ENCODE peak calls at places on chromosomes 3 and 15, in four cellular contexts. O is CD8-positive, alpha-beta memory T cell; C is mesendoderm; V is uterus. N is an unnamed sample.

GRCh38 chr3:165805834-165806561 is 31.2 kb downstream of the BCHE start:
- DNase-seq in O (no peak), C (no peak), V (no peak), N (no peak)

GRCh38 chr3:128518587-128519490 is 25.8 kb upstream of the GATA2 start:
- DNase-seq in V (no peak), O (no peak), C (no peak), N (no peak)

GRCh38 chr15:68431037-68431791 is 749 bp downstream of the ITGA11 start:
- DNase-seq in C (peak), V (peak), O (no peak), N (no peak)

GRCh38 chr3:119034256-119035013 is at the start of gene IGSF11:
- DNase-seq in V (peak), O (peak), C (peak), N (peak)

GRCh38 chr3:139460096-139460495 is 16.2 kb downstream of the RBP2 start:
- DNase-seq in C (no peak), O (no peak), V (no peak), N (no peak)

GRCh38 chr3:191151653-191152052 is 47.4 kb upstream of the OSTN start:
- DNase-seq in V (no peak), O (no peak), C (no peak), N (no peak)

GRCh38 chr15:94324117-94324826 is 92.9 kb downstream of the MCTP2 start:
- DNase-seq in C (peak), V (peak), O (peak), N (no peak)

GRCh38 chr3:143596957-143597642 is 251.2 kb downstream of the SLC9A9 start:
- DNase-seq in V (no peak), C (peak), O (no peak), N (no peak)

GRCh38 chr15:97915261-97915660 is 45.2 kb upstream of the ARRDC4 start:
- DNase-seq in V (no peak), O (no peak), C (no peak), N (no peak)

GRCh38 chr3:134754768-134755559 is 40.1 kb upstream of the EPHB1 start:
- DNase-seq in V (no peak), C (peak), O (no peak), N (no peak)

GRCh38 chr15:73010154-73011152 is 41.8 kb upstream of the NEO1 start:
- DNase-seq in C (no peak), O (no peak), V (no peak), N (peak)

GRCh38 chr3:151537751-151538150 is 76.9 kb upstream of the IGSF10 start:
- DNase-seq in C (no peak), V (no peak), O (no peak), N (no peak)

GRCh38 chr3:134693804-134694203 is 43.0 kb upstream of the KY start:
- DNase-seq in V (no peak), C (no peak), O (no peak), N (peak)

GRCh38 chr3:154486949-154487348 is 57.0 kb upstream of the GPR149 start:
- DNase-seq in O (no peak), C (no peak), V (no peak), N (no peak)

GRCh38 chr3:9422712-9423424 is 25.5 kb downstream of the SETD5 start:
- DNase-seq in C (peak), O (no peak), V (peak), N (peak)

GRCh38 chr3:32180151-32180850 is 58.2 kb upstream of the CMTM8 start:
- DNase-seq in O (no peak), V (no peak), C (no peak), N (no peak)

GRCh38 chr15:62647195-62647865 is 395.2 kb upstream of the TPM1 start:
- DNase-seq in O (no peak), V (no peak), C (peak), N (no peak)
- H3K4me3 ChIP-seq in O (no peak), V (no peak), C (no peak), N (no peak)

DNA sequence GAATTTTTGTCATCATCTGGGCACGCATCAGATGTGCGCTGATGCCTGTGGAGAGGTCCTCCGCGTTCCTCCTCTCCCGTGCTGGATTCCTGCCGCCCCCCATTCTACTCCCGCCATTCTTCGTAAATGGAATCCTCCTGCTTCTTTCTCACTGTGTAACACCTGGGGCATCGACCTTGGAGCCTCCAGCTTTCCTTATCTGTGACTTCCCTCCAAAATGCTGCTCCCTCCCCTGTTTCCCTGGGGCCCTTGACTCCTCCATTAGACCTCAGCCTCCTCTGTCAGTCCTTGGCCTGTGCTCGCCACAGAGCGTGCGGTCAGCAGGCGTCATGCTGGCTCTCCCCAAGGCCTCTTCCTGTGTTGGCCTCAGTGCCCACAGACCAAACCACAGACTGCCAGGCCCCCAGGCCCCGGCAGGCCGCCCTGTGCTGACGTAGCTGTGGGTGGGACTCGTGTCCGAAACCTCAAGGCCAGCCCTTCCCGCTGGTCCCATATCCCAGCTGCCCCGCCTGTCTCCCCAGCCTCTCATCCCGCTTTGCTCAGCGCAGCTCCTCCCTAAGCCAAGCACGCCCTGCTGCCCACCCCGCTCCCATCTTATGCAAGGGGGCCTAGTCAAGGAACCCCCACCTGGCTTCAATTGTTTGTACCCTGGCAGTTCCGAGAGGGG is 17.7 kb downstream of the TNFAIP8L3 start:
- DNase-seq in V (peak), O (no peak), C (peak), N (peak)
- H3K27ac ChIP-seq in V (peak), O (no peak), C (no peak), N (no peak)

GRCh38 chr15:92889390-92890113 is 10.6 kb upstream of the CHD2 start:
- DNase-seq in C (no peak), V (no peak), O (no peak), N (no peak)

GRCh38 chr15:92893200-92893599 is 6.9 kb upstream of the CHD2 start:
- DNase-seq in C (no peak), V (no peak), O (no peak), N (no peak)

GRCh38 chr15:92892201-92892555 is 7.9 kb upstream of the CHD2 start:
- DNase-seq in C (no peak), V (no peak), O (no peak), N (no peak)

GRCh38 chr15:92887869-92888268 is 12.3 kb upstream of the CHD2 start:
- DNase-seq in C (no peak), V (no peak), O (no peak), N (no peak)

DNA sequence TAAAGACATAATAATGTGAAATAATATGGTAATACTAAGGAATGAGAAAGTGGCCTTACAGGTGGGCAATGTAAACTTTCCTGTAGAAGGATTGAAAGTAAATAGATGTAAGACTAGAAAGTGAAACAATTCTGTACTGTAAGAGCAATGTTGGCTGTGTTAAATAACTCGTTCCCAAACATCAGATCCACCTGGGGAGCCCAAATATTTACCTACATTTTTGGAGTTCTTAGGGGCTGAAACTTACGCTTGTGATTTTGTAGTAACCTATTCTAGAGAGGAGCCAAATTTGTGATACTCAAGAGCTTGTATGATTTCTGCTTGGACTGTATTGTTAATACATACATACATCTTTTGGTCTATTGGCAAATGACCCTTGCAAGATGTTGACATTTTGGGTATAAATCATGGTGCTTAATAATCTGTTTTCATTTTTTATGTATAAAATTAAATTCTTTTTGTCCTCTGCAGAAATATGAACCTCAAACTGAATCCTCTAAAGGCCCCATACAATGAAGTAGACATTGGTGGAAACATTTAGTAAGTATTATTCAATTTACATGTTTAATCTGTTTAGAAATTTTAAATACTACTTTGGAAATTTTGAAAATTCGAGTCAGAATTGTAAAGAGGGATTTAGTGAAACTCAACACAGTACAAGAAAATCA is 8.5 kb upstream of the CHD2 start:
- DNase-seq in O (no peak), C (no peak), V (no peak), N (no peak)
- H3K4me3 ChIP-seq in O (peak), C (no peak), V (no peak), N (no peak)

GRCh38 chr3:62366093-62366419 is 7.3 kb downstream of the FEZF2 start:
- DNase-seq in O (no peak), V (no peak), C (no peak), N (no peak)

GRCh38 chr3:62365311-62366092 is 7.8 kb downstream of the FEZF2 start:
- DNase-seq in C (peak), O (no peak), V (no peak), N (no peak)

GRCh38 chr3:62363275-62363674 is 10.1 kb downstream of the FEZF2 start:
- DNase-seq in C (no peak), O (no peak), V (no peak), N (no peak)

GRCh38 chr3:62361824-62362223 is 11.5 kb downstream of the FEZF2 start:
- DNase-seq in C (peak), V (no peak), O (no peak), N (no peak)

GRCh38 chr3:62361261-62361660 is 12.1 kb downstream of the FEZF2 start:
- DNase-seq in C (no peak), O (no peak), V (no peak), N (no peak)
- H3K27ac ChIP-seq in C (no peak), O (no peak), V (no peak), N (no peak)

DNA sequence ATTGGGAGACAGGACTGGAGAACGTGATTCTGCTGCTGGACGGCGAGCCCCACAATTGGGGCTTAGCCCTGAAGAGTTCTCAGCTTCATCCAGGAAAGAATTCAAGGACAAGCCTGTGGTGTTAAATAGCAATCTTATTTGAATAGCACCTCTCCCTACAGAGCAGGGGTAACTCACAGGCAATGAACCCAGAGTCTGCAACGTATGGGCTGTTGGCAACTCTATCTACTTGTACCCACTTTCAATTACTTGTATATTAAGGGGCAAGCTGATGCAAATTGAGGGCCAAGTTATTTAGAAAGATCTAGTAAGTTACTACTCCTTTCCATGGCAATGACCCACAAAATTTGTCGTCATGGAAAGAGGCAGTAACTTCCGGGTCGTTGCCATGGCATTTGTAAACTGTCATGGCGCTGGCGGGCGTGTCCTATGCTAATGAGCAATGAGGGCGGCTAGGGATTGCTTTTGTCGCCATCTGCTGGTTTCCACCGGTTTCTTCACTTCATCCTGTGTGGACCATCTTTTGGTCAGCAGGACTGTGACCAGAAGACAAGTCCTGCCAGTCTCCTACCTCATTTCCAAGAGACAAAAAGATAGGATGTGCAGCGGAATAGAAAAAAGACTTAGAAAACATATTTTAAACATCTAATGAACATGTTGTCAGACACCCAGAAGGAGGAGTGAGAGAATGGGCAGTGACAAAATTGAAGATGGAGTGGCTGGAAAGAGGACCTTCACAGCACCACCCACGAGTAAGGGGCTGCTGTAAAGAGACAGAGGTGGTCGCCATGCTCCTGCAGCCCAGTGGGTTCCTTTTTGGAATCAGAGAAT is 45.8 kb upstream of the SH3BP5 start:
- DNase-seq in C (peak), V (peak), O (peak), N (peak)
- H3K4me3 ChIP-seq in C (no peak), V (no peak), O (no peak), N (peak)

DNA sequence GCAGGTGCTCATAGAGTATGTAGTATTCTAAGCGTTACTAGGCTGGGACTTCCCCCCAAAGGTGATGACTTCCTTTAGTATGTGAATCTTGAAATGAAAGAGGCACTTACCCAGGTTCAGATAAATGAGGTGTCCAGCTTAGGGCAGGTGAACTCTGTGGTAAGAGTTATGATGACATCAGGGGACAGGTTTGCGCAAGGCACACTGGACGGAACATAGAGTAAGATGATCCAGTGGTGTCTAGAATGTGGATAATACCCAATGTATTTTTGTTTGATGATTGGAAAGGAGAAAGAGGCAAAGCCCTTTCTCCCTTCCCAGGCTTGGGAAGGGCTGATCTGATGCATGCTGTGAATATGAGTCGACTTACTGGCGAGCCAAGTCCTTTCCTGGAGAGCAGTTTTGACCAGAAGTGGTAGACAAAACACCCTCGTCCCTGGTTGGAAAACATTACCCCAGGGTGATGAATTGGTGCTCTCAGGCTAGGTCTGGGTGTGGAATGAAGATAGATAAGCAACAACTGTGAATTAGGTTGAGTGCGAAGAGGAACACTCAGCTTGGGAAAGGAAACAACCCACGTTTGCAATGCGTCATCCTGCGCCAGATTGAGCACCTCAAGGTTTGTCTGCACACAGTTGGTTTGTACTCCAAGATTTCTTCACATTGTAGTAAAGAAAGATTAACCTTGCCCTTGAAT is 124.2 kb downstream of the GHSR start:
- DNase-seq in O (no peak), C (peak), V (peak), N (no peak)
- H3K27ac ChIP-seq in O (no peak), C (no peak), V (peak), N (no peak)

N was measured in dorsolateral prefrontal cortex.